ENCODE peak calls at places on chromosomes 4 and X, in eight cellular contexts. G is mucosa of descending colon; K is stimulated activated CD8-positive, alpha-beta memory T cell treated with anti-CD3 and anti-CD28 coated beads, Interleukin-15, amount 100 ng/mL, for 24 hours; P is hypothalamus; E is left lobe of liver; V is brain microvascular endothelial cell; F is Right ventricle myocardium superior; M is lower leg skin. I is an unnamed sample.

GRCh38 chrX:125327891-125328290 is 8.2 kb downstream of the TEX13C start:
- DNase-seq in G (no peak), P (no peak), M (no peak), F (no peak), E (no peak), V (no peak), K (no peak), I (no peak)

GRCh38 chrX:17567173-17567572 is 170.1 kb upstream of the SCML1 start:
- DNase-seq in M (no peak), P (no peak), G (no peak), E (no peak), K (no peak), V (no peak), F (no peak), I (no peak)

GRCh38 chr4:1291091-1291490 is 1.4 kb downstream of the MAEA start:
- DNase-seq in V (no peak), P (no peak), M (peak; percentile 65), K (no peak), F (no peak), G (no peak), E (no peak), I (no peak)

GRCh38 chr4:174217273-174218126 is 66.0 kb downstream of the FBXO8 start:
- DNase-seq in E (no peak), M (no peak), K (no peak), V (no peak), G (no peak), F (peak; percentile 73), P (no peak), I (no peak)

GRCh38 chrX:84907324-84907946 is 96.2 kb upstream of the APOOL start:
- DNase-seq in V (no peak), M (no peak), G (no peak), F (no peak), E (no peak), P (no peak), K (no peak), I (no peak)

GRCh38 chrX:125436855-125437254 is 117.2 kb downstream of the TEX13C start:
- DNase-seq in K (no peak), F (no peak), P (no peak), E (no peak), G (no peak), M (no peak), V (no peak), I (no peak)

GRCh38 chrX:71976753-71977152 is 66.1 kb downstream of the NHSL2 start:
- DNase-seq in G (no peak), M (no peak), K (no peak), V (no peak), P (no peak), F (no peak), E (no peak), I (no peak)

GRCh38 chrX:39953879-39954278 is 143.9 kb downstream of the BCOR start:
- DNase-seq in V (peak; percentile 77), E (peak; percentile 94), F (peak; percentile 86), K (no peak), G (peak; percentile 86), P (no peak), M (no peak), I (no peak)

GRCh38 chr4:101198741-101199339 is 148.5 kb downstream of the PPP3CA start:
- DNase-seq in K (no peak), V (no peak), M (no peak), F (no peak), P (no peak), G (no peak), E (no peak), I (no peak)

GRCh38 chrX:68684291-68684918 is 36.9 kb downstream of the STARD8 start:
- DNase-seq in F (peak; percentile 81), G (no peak), E (peak; percentile 51), M (no peak), K (no peak), V (no peak), P (no peak), I (no peak)

GRCh38 chr4:106048250-106048931 is 153.1 kb downstream of the NPNT start:
- DNase-seq in E (no peak), F (no peak), G (no peak), K (no peak), P (no peak), M (no peak), V (no peak), I (peak; percentile 50)

GRCh38 chr4:110472583-110473329 is 3.2 kb upstream of the ENPEP start:
- DNase-seq in F (no peak), V (no peak), M (no peak), G (no peak), P (no peak), K (no peak), E (peak; percentile 76), I (no peak)

GRCh38 chrX:38879631-38880220 is 78.5 kb downstream of the MID1IP1 start:
- DNase-seq in V (no peak), E (no peak), M (no peak), K (no peak), G (peak; percentile 51), F (peak; percentile 61), P (no peak), I (no peak)

GRCh38 chr4:87884976-87885574 is 52.3 kb downstream of the MEPE start:
- DNase-seq in P (no peak), K (no peak), V (no peak), E (no peak), F (no peak), G (no peak), M (no peak), I (no peak)

GRCh38 chr4:139859876-139860275 is 194.3 kb downstream of the MGST2 start:
- DNase-seq in P (no peak), M (no peak), G (no peak), K (no peak), F (no peak), V (no peak), E (no peak), I (no peak)

GRCh38 chr4:7073526-7074390 is 5.9 kb upstream of the GRPEL1 start:
- DNase-seq in E (no peak), G (no peak), F (no peak), V (peak; percentile 62), M (peak; percentile 81), P (no peak), K (no peak), I (no peak)

GRCh38 chr4:86893136-86893535 is 914 bp upstream of the C4orf36 start:
- DNase-seq in M (no peak), K (no peak), P (no peak), V (no peak), F (no peak), E (no peak), G (no peak), I (no peak)

I was measured in hippocampal formation.